ENCODE peak calls at places on chromosomes 6 and 20, in nine cellular contexts. R, Z, M, L, F, I, T, E and D are unnamed samples.

GRCh38 chr6:125791151-125791819 is 525 bp downstream of the NCOA7 start:
- DNase-seq in Z (peak), R (peak), M (no peak), I (peak), L (peak), F (no peak), E (peak), T (no peak), D (no peak)

GRCh38 chr6:158568549-158568948 is 8.7 kb downstream of the TMEM181 start:
- DNase-seq in Z (no peak), E (no peak), F (no peak), R (no peak), T (no peak), L (no peak), I (no peak), M (no peak), D (no peak)

GRCh38 chr6:77778527-77778926 is 125.7 kb downstream of the MEI4 start:
- DNase-seq in E (no peak), L (no peak), R (no peak), I (no peak), M (no peak), T (no peak), Z (no peak), F (no peak), D (no peak)

GRCh38 chr20:38211200-38212097 is 46.4 kb upstream of the TGM2 start:
- DNase-seq in E (no peak), I (no peak), R (no peak), L (no peak), F (no peak), M (no peak), T (no peak), Z (no peak), D (no peak)

GRCh38 chr20:51121901-51122412 is 99.0 kb upstream of the KCNG1 start:
- DNase-seq in F (no peak), L (no peak), M (peak), T (no peak), I (no peak), E (no peak), R (no peak), Z (no peak), D (no peak)

GRCh38 chr6:148529010-148529409 is 186.4 kb downstream of the SASH1 start:
- DNase-seq in R (no peak), F (no peak), M (no peak), L (no peak), T (no peak), E (no peak), I (no peak), Z (no peak), D (no peak)

GRCh38 chr6:88426005-88426404 is 259.9 kb upstream of the CNR1 start:
- DNase-seq in M (no peak), F (no peak), Z (no peak), I (no peak), R (no peak), L (no peak), T (no peak), E (no peak), D (no peak)

GRCh38 chr6:158039571-158040050 is 57.9 kb downstream of the SYNJ2 start:
- DNase-seq in T (no peak), E (no peak), R (no peak), Z (no peak), F (no peak), I (peak), L (no peak), M (no peak), D (no peak)

GRCh38 chr6:5036309-5036708 is 32.5 kb upstream of the RPP40 start:
- DNase-seq in T (no peak), M (no peak), L (peak), R (no peak), I (peak), Z (no peak), E (no peak), F (no peak), D (no peak)

GRCh38 chr6:25324076-25324762 is 45.0 kb downstream of the CARMIL1 start:
- DNase-seq in I (no peak), M (no peak), R (no peak), F (no peak), Z (no peak), L (no peak), T (no peak), E (no peak), D (no peak)

GRCh38 chr20:34999782-35000181 is 44.1 kb downstream of the MYH7B start:
- DNase-seq in E (no peak), L (no peak), Z (no peak), T (no peak), F (no peak), I (no peak), R (no peak), M (no peak), D (no peak)

GRCh38 chr6:41682056-41682477 is 43.8 kb downstream of the MDFI start:
- DNase-seq in F (peak), E (peak), I (peak), Z (peak), T (peak), R (peak), L (peak), M (peak), D (peak)

GRCh38 chr6:152750694-152751093 is at the start of gene VIP:
- DNase-seq in M (no peak), R (no peak), Z (no peak), F (no peak), E (no peak), T (no peak), I (peak), L (no peak), D (peak)

GRCh38 chr6:13641315-13641714 is 26.2 kb downstream of the NOL7 start:
- DNase-seq in Z (no peak), L (no peak), E (no peak), M (no peak), I (no peak), R (no peak), F (no peak), T (no peak), D (no peak)

GRCh38 chr20:38308447-38308846 is 4.5 kb downstream of the BPI start:
- DNase-seq in R (no peak), L (no peak), M (no peak), Z (no peak), T (no peak), E (no peak), I (no peak), F (no peak), D (no peak)

GRCh38 chr6:10838794-10839333 is 525 bp upstream of the MAK start:
- DNase-seq in R (no peak), I (no peak), F (no peak), T (no peak), Z (no peak), M (no peak), L (no peak), E (no peak), D (no peak)

GRCh38 chr20:9485614-9486325 is 28.6 kb upstream of the LAMP5 start:
- DNase-seq in F (no peak), E (no peak), T (no peak), L (no peak), M (no peak), Z (no peak), R (no peak), I (no peak), D (no peak)

GRCh38 chr6:136411453-136412354 is 122.1 kb upstream of the BCLAF1 start:
- DNase-seq in E (no peak), I (no peak), T (no peak), F (no peak), R (no peak), M (no peak), L (no peak), Z (no peak), D (no peak)

GRCh38 chr6:170125447-170126300 is 165.2 kb downstream of the DLL1 start:
- DNase-seq in T (no peak), L (no peak), M (no peak), I (no peak), F (no peak), Z (no peak), R (no peak), E (no peak), D (no peak)

GRCh38 chr20:14885661-14886060 is 548.2 kb upstream of the FLRT3 start:
- DNase-seq in M (no peak), I (no peak), R (no peak), Z (no peak), E (no peak), L (no peak), T (no peak), F (no peak), D (no peak)

GRCh38 chr6:27441001-27441400 is 31.9 kb downstream of the ZNF184 start:
- DNase-seq in Z (no peak), T (no peak), E (no peak), R (no peak), M (no peak), F (no peak), I (peak), L (no peak), D (no peak)

GRCh38 chr6:13667655-13668054 is 44.0 kb downstream of the RANBP9 start:
- DNase-seq in M (no peak), I (no peak), L (no peak), T (no peak), Z (no peak), F (no peak), E (no peak), R (no peak), D (no peak)

GRCh38 chr20:24379116-24379927 is 90.1 kb upstream of the SYNDIG1 start:
- DNase-seq in I (peak), F (no peak), E (no peak), T (no peak), Z (no peak), L (peak), R (no peak), M (no peak), D (no peak)

GRCh38 chr6:119686644-119687043 is 337.1 kb upstream of the MAN1A1 start:
- DNase-seq in F (no peak), L (no peak), E (no peak), Z (no peak), T (no peak), M (no peak), I (no peak), R (no peak), D (no peak)